ENCODE peak calls at places on chromosomes 12 and 14, in seven cellular contexts. G is CD8-positive, alpha-beta T cell; O is fibroblast of lung; F is ascending aorta; Q is sigmoid colon; I is cardiac muscle cell; U is lower lobe of right lung. X is an unnamed sample.
A peak's percentile ranks its signal among the peaks of the same experiment; 100 is the strongest.

GRCh38 chr14:68781161-68782021 is 11.5 kb downstream of the ZFP36L1 start:
- DNase-seq in F (peak; percentile 64), U (no peak), I (no peak), Q (peak; percentile 68), G (peak; percentile 80), O (no peak), X (peak; percentile 49)

GRCh38 chr12:99386907-99387306 is 260.6 kb upstream of the GARIN6 start:
- DNase-seq in U (no peak), O (peak; percentile 41), G (no peak), Q (no peak), I (peak; percentile 50), F (no peak), X (no peak)

GRCh38 chr14:99568567-99569560 is 35.1 kb downstream of the CCDC85C start:
- DNase-seq in G (no peak), O (peak; percentile 57), F (no peak), Q (peak; percentile 84), U (no peak), I (peak; percentile 75), X (peak; percentile 76)

GRCh38 chr12:71556881-71557280 is 106.8 kb downstream of the ZFC3H1 start:
- DNase-seq in U (no peak), Q (no peak), G (no peak), O (peak; percentile 94), I (peak; percentile 75), F (no peak), X (no peak)

GRCh38 chr14:69828879-69829278 is 31.8 kb upstream of the SLC10A1 start:
- DNase-seq in U (no peak), I (no peak), Q (no peak), G (no peak), F (no peak), O (no peak), X (no peak)

GRCh38 chr12:107684990-107685359 is 624 bp upstream of the PWP1 start:
- DNase-seq in G (no peak), F (no peak), U (no peak), Q (no peak), O (peak; percentile 26), I (peak; percentile 46), X (peak; percentile 22)

GRCh38 chr12:53600490-53601295 is 25.5 kb downstream of the ATF7 start:
- DNase-seq in I (no peak), U (no peak), Q (no peak), O (no peak), F (no peak), G (no peak), X (no peak)

GRCh38 chr14:33026850-33027420 is 88.3 kb downstream of the NPAS3 start:
- DNase-seq in U (no peak), I (peak; percentile 2), F (no peak), Q (no peak), O (peak; percentile 78), G (no peak), X (no peak)

GRCh38 chr12:124928095-124928911 is 13.9 kb upstream of the UBC start:
- DNase-seq in G (no peak), Q (peak; percentile 93), F (peak; percentile 87), O (peak; percentile 97), U (peak; percentile 91), I (peak; percentile 87), X (peak; percentile 67)

GRCh38 chr12:131494741-131495524 is 216.0 kb upstream of the SFSWAP start:
- DNase-seq in U (no peak), G (no peak), I (no peak), Q (no peak), O (no peak), F (no peak), X (no peak)

GRCh38 chr12:116358850-116359761 is 81.6 kb upstream of the MED13L start:
- DNase-seq in U (peak; percentile 94), F (peak; percentile 97), I (peak; percentile 98), G (peak; percentile 76), O (peak; percentile 97), Q (peak; percentile 96), X (peak; percentile 96)

GRCh38 chr12:6376079-6376941 is 947 bp upstream of the SCNN1A start:
- DNase-seq in F (no peak), U (peak; percentile 90), I (peak; percentile 84), O (peak; percentile 73), G (no peak), Q (peak; percentile 85), X (peak; percentile 75)

GRCh38 chr12:119775246-119775895 is 101.7 kb downstream of the CIT start:
- DNase-seq in I (no peak), O (no peak), U (no peak), F (no peak), Q (no peak), G (no peak), X (no peak)

GRCh38 chr14:60512952-60513554 is 4.1 kb downstream of the SIX6 start:
- DNase-seq in O (no peak), F (no peak), I (no peak), U (no peak), G (no peak), Q (no peak), X (no peak)

GRCh38 chr14:104553166-104554087 is 26.1 kb upstream of the C14orf180 start:
- DNase-seq in G (no peak), F (peak; percentile 39), O (no peak), Q (peak; percentile 51), I (no peak), U (peak; percentile 41), X (no peak)

GRCh38 chr14:103738706-103739451 is 23.3 kb downstream of the ZFYVE21 start:
- DNase-seq in Q (peak; percentile 56), U (no peak), G (no peak), O (no peak), F (peak; percentile 61), I (no peak), X (peak; percentile 72)

GRCh38 chr14:55336161-55336560 is 64.9 kb downstream of the FBXO34 start:
- DNase-seq in O (no peak), U (no peak), Q (no peak), G (peak; percentile 24), F (no peak), I (peak; percentile 27), X (no peak)

GRCh38 chr12:114678028-114678427 is 5.9 kb downstream of the TBX3 start:
- DNase-seq in G (no peak), U (no peak), Q (no peak), O (no peak), F (no peak), I (no peak), X (no peak)
- H3K4me3 ChIP-seq in G (no peak overlapping the region), U (peak overlapping the region; percentile 66), Q (no peak overlapping the region), O (peak overlapping the region; percentile 97), F (peak overlapping the region; percentile 75), I (no peak overlapping the region), X (no peak overlapping the region)

GRCh38 chr12:14833336-14833735 is 10.0 kb downstream of the ART4 start:
- DNase-seq in O (no peak), F (no peak), G (no peak), I (no peak), U (no peak), Q (no peak), X (no peak)
- H3K4me1 ChIP-seq in O (peaks cover 12% of the 10 kb centered on the region), F (no peaks in the 10 kb centered on the region), G (no peaks in the 10 kb centered on the region), I (peaks cover 17% of the 10 kb centered on the region), U (no peaks in the 10 kb centered on the region), Q (no peaks in the 10 kb centered on the region), X (no peaks in the 10 kb centered on the region)

GRCh38 chr12:47078733-47079364 is 572 bp upstream of the PCED1B start:
- DNase-seq in Q (peak; percentile 87), F (peak; percentile 77), I (peak; percentile 35), G (peak; percentile 70), O (peak; percentile 50), U (peak; percentile 62), X (peak; percentile 79)

GRCh38 chr12:47075192-47076084 is 4.0 kb upstream of the PCED1B start:
- DNase-seq in U (no peak), Q (no peak), I (no peak), F (no peak), O (no peak), G (no peak), X (no peak)

GRCh38 chr12:47079365-47079893 is at the start of gene PCED1B:
- DNase-seq in G (peak; percentile 63), F (peak; percentile 86), U (peak; percentile 88), Q (peak; percentile 91), O (peak; percentile 69), I (peak; percentile 86), X (peak; percentile 80)

GRCh38 chr12:47078086-47078395 is 1.4 kb upstream of the PCED1B start:
- DNase-seq in Q (no peak), F (no peak), I (no peak), G (no peak), U (no peak), O (no peak), X (no peak)

GRCh38 chr12:47077206-47078085 is 2.0 kb upstream of the PCED1B start:
- DNase-seq in G (no peak), I (no peak), U (no peak), F (no peak), O (no peak), Q (no peak), X (no peak)
- H3K4me3 ChIP-seq in G (peak overlapping the region; percentile 68), I (no peak overlapping the region), U (peak overlapping the region; percentile 75), F (peak overlapping the region; percentile 78), O (no peak overlapping the region), Q (peak overlapping the region; percentile 93), X (no peak overlapping the region)

GRCh38 chr12:1992732-1993131 is 11.5 kb downstream of the DCP1B start:
- DNase-seq in G (no peak), Q (no peak), F (no peak), U (no peak), I (peak; percentile 16), O (no peak), X (no peak)

GRCh38 chr12:1994429-1995143 is 9.7 kb downstream of the DCP1B start:
- DNase-seq in F (no peak), I (no peak), O (no peak), U (no peak), Q (no peak), G (no peak), X (no peak)

GRCh38 chr12:1993871-1994371 is 10.3 kb downstream of the DCP1B start:
- DNase-seq in O (peak; percentile 87), G (no peak), F (no peak), I (peak; percentile 64), Q (no peak), U (no peak), X (no peak)

GRCh38 chr12:1993341-1993740 is 10.9 kb downstream of the DCP1B start:
- DNase-seq in I (peak; percentile 86), O (peak; percentile 95), F (no peak), Q (no peak), U (no peak), G (no peak), X (no peak)

GRCh38 chr12:1995205-1995896 is 8.9 kb downstream of the DCP1B start:
- DNase-seq in O (no peak), I (no peak), U (no peak), F (no peak), Q (no peak), G (no peak), X (no peak)
- H3K4me1 ChIP-seq in O (peaks cover 23% of the 10 kb centered on the region), I (no peaks in the 10 kb centered on the region), U (peaks cover 17% of the 10 kb centered on the region), F (no peaks in the 10 kb centered on the region), Q (peaks cover 67% of the 10 kb centered on the region), G (peaks cover 15% of the 10 kb centered on the region), X (no peaks in the 10 kb centered on the region)

GRCh38 chr14:73754911-73755360 is 40.8 kb upstream of the PNMA1 start:
- DNase-seq in O (peak; percentile 88), I (peak; percentile 82), U (no peak), F (no peak), G (no peak), Q (peak; percentile 90), X (peak; percentile 70)
- H3K4me3 ChIP-seq in O (no peak overlapping the region), I (no peak overlapping the region), U (peak overlapping the region; percentile 33), F (peak overlapping the region; percentile 4), G (peak overlapping the region; percentile 55), Q (peak overlapping the region; percentile 35), X (no peak overlapping the region)

DNA sequence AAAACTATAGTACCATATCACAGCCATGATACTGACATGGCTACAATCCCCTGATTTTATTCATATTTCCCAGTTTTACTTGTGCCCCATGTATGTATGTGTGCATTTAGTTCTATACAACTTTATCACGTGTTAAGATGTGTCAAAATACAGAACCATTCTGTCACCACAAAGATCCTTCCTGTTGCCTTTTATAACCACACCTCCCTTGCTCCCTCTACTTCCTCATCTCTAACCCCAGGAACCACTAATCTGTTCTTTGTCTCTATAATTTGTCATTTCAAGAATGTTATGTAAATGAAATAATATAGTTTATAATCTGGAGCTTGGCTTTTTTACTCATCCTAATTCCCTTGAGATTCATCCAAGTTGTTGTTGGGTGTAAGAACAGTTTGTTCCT is 358.4 kb downstream of the DPF3 start:
- DNase-seq in O (no peak), I (no peak), Q (no peak), U (no peak), F (no peak), G (no peak), X (no peak)
- H3K4me1 ChIP-seq in O (no peaks in the 10 kb centered on the region), I (no peaks in the 10 kb centered on the region), Q (no peaks in the 10 kb centered on the region), U (peaks cover 5% of the 10 kb centered on the region), F (no peaks in the 10 kb centered on the region), G (peaks cover 46% of the 10 kb centered on the region), X (no peaks in the 10 kb centered on the region)

X was measured in testis.